ENCODE peak calls at places on chromosomes 16 and 17, in six cellular contexts. One of them, this sample, is unnamed.

GRCh38 chr17:40122466-40122943 is 734 bp downstream of the MSL1 start:
- DNase-seq in H54: no peak
- DNase-seq in Peyer's patch: peak
- DNase-seq in prostate gland: no peak
- DNase-seq in sigmoid colon: peak
- DNase-seq in A549: peak
- DNase-seq in this sample: peak

GRCh38 chr16:88017551-88018101 is 66.4 kb downstream of the BANP start:
- DNase-seq in H54: no peak
- DNase-seq in Peyer's patch: peak
- DNase-seq in prostate gland: no peak
- DNase-seq in sigmoid colon: peak
- DNase-seq in A549: no peak
- DNase-seq in this sample: no peak

GRCh38 chr16:50166511-50167500 is 13.7 kb downstream of the TENT4B start:
- DNase-seq in H54: no peak
- DNase-seq in Peyer's patch: no peak
- DNase-seq in prostate gland: no peak
- DNase-seq in sigmoid colon: no peak
- DNase-seq in A549: no peak
- DNase-seq in this sample: peak

GRCh38 chr16:85656351-85657266 is 32.1 kb downstream of the GINS2 start:
- DNase-seq in H54: no peak
- DNase-seq in Peyer's patch: no peak
- DNase-seq in prostate gland: no peak
- DNase-seq in sigmoid colon: no peak
- DNase-seq in A549: no peak
- DNase-seq in this sample: no peak

GRCh38 chr16:50282955-50283631 is 16.7 kb downstream of the ADCY7 start:
- DNase-seq in H54: no peak
- DNase-seq in Peyer's patch: no peak
- DNase-seq in prostate gland: no peak
- DNase-seq in sigmoid colon: no peak
- DNase-seq in A549: no peak
- DNase-seq in this sample: no peak

GRCh38 chr16:67833418-67834241 is 8.5 kb upstream of the THAP11 start:
- DNase-seq in H54: peak
- DNase-seq in Peyer's patch: peak
- DNase-seq in prostate gland: peak
- DNase-seq in sigmoid colon: peak
- DNase-seq in A549: peak
- DNase-seq in this sample: peak

GRCh38 chr17:6780001-6780400 is 4.0 kb downstream of the FBXO39 start:
- DNase-seq in H54: no peak
- DNase-seq in Peyer's patch: no peak
- DNase-seq in prostate gland: no peak
- DNase-seq in sigmoid colon: no peak
- DNase-seq in A549: no peak
- DNase-seq in this sample: no peak

GRCh38 chr17:43908111-43908721 is 880 bp upstream of the MPP2 start:
- DNase-seq in H54: peak
- DNase-seq in Peyer's patch: peak
- DNase-seq in prostate gland: peak
- DNase-seq in sigmoid colon: peak
- DNase-seq in A549: peak
- DNase-seq in this sample: peak

GRCh38 chr17:9115446-9116265 is 94.3 kb downstream of the NTN1 start:
- DNase-seq in H54: no peak
- DNase-seq in Peyer's patch: peak
- DNase-seq in prostate gland: peak
- DNase-seq in sigmoid colon: peak
- DNase-seq in A549: peak
- DNase-seq in this sample: no peak

GRCh38 chr16:88703486-88704309 is 2.5 kb downstream of the RNF166 start:
- DNase-seq in H54: no peak
- DNase-seq in Peyer's patch: peak
- DNase-seq in prostate gland: no peak
- DNase-seq in sigmoid colon: no peak
- DNase-seq in A549: no peak
- DNase-seq in this sample: peak

GRCh38 chr17:20095366-20096080 is 86.4 kb downstream of the SPECC1 start:
- DNase-seq in H54: peak
- DNase-seq in Peyer's patch: no peak
- DNase-seq in prostate gland: peak
- DNase-seq in sigmoid colon: peak
- DNase-seq in A549: peak
- DNase-seq in this sample: peak

GRCh38 chr16:5028950-5029475 is 4.7 kb downstream of the NAGPA start:
- DNase-seq in H54: no peak
- DNase-seq in Peyer's patch: no peak
- DNase-seq in prostate gland: no peak
- DNase-seq in sigmoid colon: no peak
- DNase-seq in A549: no peak
- DNase-seq in this sample: no peak

GRCh38 chr16:4613636-4614570 is 785 bp downstream of the UBALD1 start:
- DNase-seq in H54: peak
- DNase-seq in Peyer's patch: no peak
- DNase-seq in prostate gland: no peak
- DNase-seq in sigmoid colon: peak
- DNase-seq in A549: peak
- DNase-seq in this sample: peak

GRCh38 chr16:30353438-30354129 is 1.5 kb downstream of the CD2BP2 start:
- DNase-seq in H54: no peak
- DNase-seq in Peyer's patch: no peak
- DNase-seq in prostate gland: no peak
- DNase-seq in sigmoid colon: no peak
- DNase-seq in A549: no peak
- DNase-seq in this sample: no peak

GRCh38 chr16:17345043-17345442 is 125.7 kb downstream of the XYLT1 start:
- DNase-seq in H54: no peak
- DNase-seq in Peyer's patch: no peak
- DNase-seq in prostate gland: peak
- DNase-seq in sigmoid colon: peak
- DNase-seq in A549: no peak
- DNase-seq in this sample: no peak

GRCh38 chr17:10118788-10119130 is 79.6 kb downstream of the GAS7 start:
- DNase-seq in H54: no peak
- DNase-seq in Peyer's patch: no peak
- DNase-seq in prostate gland: no peak
- DNase-seq in sigmoid colon: peak
- DNase-seq in A549: no peak
- DNase-seq in this sample: no peak

GRCh38 chr16:69839798-69840409 is 77.8 kb downstream of the WWP2 start:
- DNase-seq in H54: no peak
- DNase-seq in Peyer's patch: peak
- DNase-seq in prostate gland: peak
- DNase-seq in sigmoid colon: no peak
- DNase-seq in A549: no peak
- DNase-seq in this sample: no peak

GRCh38 chr16:57889960-57890751 is 80.8 kb downstream of the CNGB1 start:
- DNase-seq in H54: no peak
- DNase-seq in Peyer's patch: no peak
- DNase-seq in prostate gland: no peak
- DNase-seq in sigmoid colon: no peak
- DNase-seq in A549: no peak
- DNase-seq in this sample: no peak

GRCh38 chr16:81686391-81687182 is 92.5 kb upstream of the PLCG2 start:
- DNase-seq in H54: no peak
- DNase-seq in Peyer's patch: no peak
- DNase-seq in prostate gland: no peak
- DNase-seq in sigmoid colon: no peak
- DNase-seq in A549: no peak
- DNase-seq in this sample: peak

GRCh38 chr16:67562526-67562917 is at the start of gene CTCF:
- DNase-seq in H54: no peak
- DNase-seq in Peyer's patch: peak
- DNase-seq in prostate gland: peak
- DNase-seq in sigmoid colon: peak
- DNase-seq in A549: peak
- DNase-seq in this sample: peak

GRCh38 chr17:60079401-60079861 is 710 bp upstream of the HEATR6 start:
- DNase-seq in H54: no peak
- DNase-seq in Peyer's patch: no peak
- DNase-seq in prostate gland: no peak
- DNase-seq in sigmoid colon: no peak
- DNase-seq in A549: peak
- DNase-seq in this sample: no peak

GRCh38 chr16:19785081-19785480 is 67.0 kb downstream of the IQCK start:
- DNase-seq in H54: no peak
- DNase-seq in Peyer's patch: no peak
- DNase-seq in prostate gland: no peak
- DNase-seq in sigmoid colon: no peak
- DNase-seq in A549: no peak
- DNase-seq in this sample: no peak

GRCh38 chr17:41307647-41308046 is 1.5 kb downstream of the KRTAP16-1 start:
- DNase-seq in H54: peak
- DNase-seq in Peyer's patch: no peak
- DNase-seq in prostate gland: no peak
- DNase-seq in sigmoid colon: no peak
- DNase-seq in A549: no peak
- DNase-seq in this sample: no peak

GRCh38 chr17:38981640-38982039 is 14.4 kb upstream of the FBXO47 start:
- DNase-seq in H54: no peak
- DNase-seq in Peyer's patch: no peak
- DNase-seq in prostate gland: no peak
- DNase-seq in sigmoid colon: no peak
- DNase-seq in A549: no peak
- DNase-seq in this sample: no peak

GRCh38 chr17:29615048-29615385 is 7.7 kb downstream of the CORO6 start:
- DNase-seq in H54: no peak
- DNase-seq in Peyer's patch: peak
- DNase-seq in prostate gland: no peak
- DNase-seq in sigmoid colon: no peak
- DNase-seq in A549: no peak
- DNase-seq in this sample: peak

GRCh38 chr17:21419299-21420239 is 43.4 kb downstream of the KCNJ12 start:
- DNase-seq in H54: no peak
- DNase-seq in Peyer's patch: no peak
- DNase-seq in prostate gland: no peak
- DNase-seq in sigmoid colon: peak
- DNase-seq in A549: no peak
- DNase-seq in this sample: no peak

DNA sequence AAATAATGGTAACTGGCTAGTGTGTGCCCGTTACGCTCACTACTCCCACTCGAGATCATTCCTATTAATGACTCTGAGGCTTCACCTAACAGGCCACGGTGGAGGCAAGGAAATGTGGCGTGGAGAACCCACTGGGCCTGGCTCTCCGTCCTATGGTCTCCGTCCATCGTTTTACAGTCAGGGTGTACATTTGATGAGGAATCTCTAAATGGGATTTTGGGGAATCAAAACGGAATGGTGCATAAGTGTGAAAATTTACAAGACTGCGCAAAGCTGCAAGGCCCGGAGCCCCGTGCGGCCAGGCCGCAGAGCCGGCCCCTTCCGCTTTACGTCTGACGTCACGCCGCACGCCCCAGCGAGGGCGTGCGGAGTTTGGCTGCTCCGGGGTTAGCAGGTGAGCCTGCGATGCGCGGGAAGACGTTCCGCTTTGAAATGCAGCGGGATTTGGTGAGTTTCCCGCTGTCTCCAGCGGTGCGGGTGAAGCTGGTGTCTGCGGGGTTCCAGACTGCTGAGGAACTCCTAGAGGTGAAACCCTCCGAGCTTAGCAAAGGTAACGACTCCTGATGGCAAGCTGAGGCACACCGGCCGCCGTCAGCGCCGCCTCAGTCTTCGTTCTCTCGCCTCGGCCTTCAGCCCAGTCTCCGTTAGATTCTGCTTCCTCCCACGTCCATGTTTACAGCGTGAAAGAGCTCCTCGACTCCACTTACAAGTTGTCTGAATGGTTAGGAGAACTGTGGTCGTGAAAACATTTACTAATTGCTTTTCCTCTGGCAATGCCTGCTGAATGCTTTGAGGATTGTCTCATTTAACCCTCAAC is at the start of gene RAD51C:
- DNase-seq in H54: peak
- DNase-seq in Peyer's patch: peak
- DNase-seq in prostate gland: peak
- DNase-seq in sigmoid colon: peak
- DNase-seq in A549: peak
- DNase-seq in this sample: peak
- TF ChIP-seq POLR2A in H54: peak
- TF ChIP-seq POLR2A in Peyer's patch: peak
- TF ChIP-seq POLR2A in prostate gland: peak
- TF ChIP-seq POLR2A in sigmoid colon: peak
- TF ChIP-seq POLR2A in A549: peak
- TF ChIP-seq POLR2A in this sample: peak

GRCh38 chr16:65122974-65123845 is 1.3 kb upstream of the CDH11 start:
- DNase-seq in H54: no peak
- DNase-seq in Peyer's patch: peak
- DNase-seq in prostate gland: peak
- DNase-seq in sigmoid colon: peak
- DNase-seq in A549: no peak
- DNase-seq in this sample: no peak
- TF ChIP-seq POLR2A in H54: peak
- TF ChIP-seq POLR2A in Peyer's patch: no peak
- TF ChIP-seq POLR2A in prostate gland: no peak
- TF ChIP-seq POLR2A in sigmoid colon: no peak
- TF ChIP-seq POLR2A in A549: no peak
- TF ChIP-seq POLR2A in this sample: no peak

DNA sequence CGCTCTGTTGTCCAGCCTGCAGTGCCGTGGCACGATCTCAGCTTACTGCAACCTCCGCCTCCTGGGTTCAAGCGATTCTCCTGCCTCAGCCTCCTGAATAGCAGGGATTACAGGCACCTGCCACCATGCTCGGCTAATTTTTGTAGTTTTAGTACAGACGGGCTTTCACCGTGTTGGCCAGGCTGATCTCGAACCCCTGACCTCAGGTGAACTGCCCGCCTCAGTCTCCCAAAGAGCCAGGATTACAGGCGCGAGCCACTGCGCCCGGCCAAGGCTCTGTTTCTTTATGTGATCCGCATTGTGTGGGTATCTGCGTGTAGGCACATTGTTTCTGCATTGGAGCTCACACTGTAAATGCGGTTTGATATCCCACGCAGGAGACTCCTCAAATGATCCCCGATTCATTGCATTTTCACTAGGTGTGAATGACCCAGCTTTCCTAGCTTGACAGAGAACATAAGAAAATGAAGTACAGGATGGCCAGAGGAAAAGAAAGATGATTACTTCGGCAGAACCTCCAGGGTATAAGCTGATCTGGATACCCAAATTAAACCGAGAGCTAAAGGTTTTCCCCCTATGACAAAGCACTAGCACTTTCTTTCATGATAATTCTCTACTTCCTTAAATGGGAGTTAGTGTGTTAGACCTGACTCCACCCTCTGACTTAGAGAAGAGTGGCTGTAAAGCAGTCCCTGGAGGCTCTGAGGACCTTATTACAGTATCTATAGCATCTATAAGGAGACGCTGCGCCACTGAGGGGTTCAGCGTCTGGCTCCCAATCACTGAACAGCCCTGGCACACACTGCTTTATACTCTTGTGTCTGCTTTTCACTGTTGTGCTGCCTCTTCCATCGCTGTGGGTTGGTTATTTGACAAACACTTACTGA is 17.3 kb downstream of the COTL1 start:
- DNase-seq in H54: no peak
- DNase-seq in Peyer's patch: no peak
- DNase-seq in prostate gland: no peak
- DNase-seq in sigmoid colon: no peak
- DNase-seq in A549: no peak
- DNase-seq in this sample: peak
- TF ChIP-seq POLR2A in H54: no peak
- TF ChIP-seq POLR2A in Peyer's patch: no peak
- TF ChIP-seq POLR2A in prostate gland: no peak
- TF ChIP-seq POLR2A in sigmoid colon: no peak
- TF ChIP-seq POLR2A in A549: no peak
- TF ChIP-seq POLR2A in this sample: no peak

GRCh38 chr17:65228734-65229390 is 91.7 kb downstream of the RGS9 start:
- DNase-seq in H54: no peak
- DNase-seq in Peyer's patch: no peak
- DNase-seq in prostate gland: no peak
- DNase-seq in sigmoid colon: no peak
- DNase-seq in A549: no peak
- DNase-seq in this sample: peak
- TF ChIP-seq POLR2A in H54: no peak
- TF ChIP-seq POLR2A in Peyer's patch: no peak
- TF ChIP-seq POLR2A in prostate gland: no peak
- TF ChIP-seq POLR2A in sigmoid colon: no peak
- TF ChIP-seq POLR2A in A549: no peak
- TF ChIP-seq POLR2A in this sample: no peak

This sample was measured in erythroblast.